ENCODE peak calls at places on chromosome 3, in nine cellular contexts. N is spleen, U is GM12892, K is transverse colon, B is heart left ventricle, P is HCT116, R is IMR-90, H is GM12891, Q is A549. E is an unnamed sample.
A peak's percentile ranks its signal among the peaks of the same experiment; 100 is the strongest.

GRCh38 chr3:13715167-13715954 is 164.5 kb downstream of the WNT7A start:
- DNase-seq in N (peak; percentile 36), U (no peak), K (no peak), B (no peak), P (no peak), R (no peak), H (no peak), Q (no peak), E (no peak)

GRCh38 chr3:128698211-128699011 is 27.6 kb upstream of the RAB7A start:
- DNase-seq in N (peak; percentile 83), U (peak; percentile 52), K (peak; percentile 46), B (peak; percentile 59), P (no peak), R (no peak), H (peak; percentile 64), Q (peak; percentile 52), E (no peak)

GRCh38 chr3:44114142-44114541 is 127.5 kb upstream of the TOPAZ1 start:
- DNase-seq in N (peak; percentile 81), U (peak; percentile 49), K (peak; percentile 65), B (peak; percentile 44), P (peak; percentile 42), R (peak; percentile 3), H (peak; percentile 48), Q (peak; percentile 29), E (no peak)

GRCh38 chr3:19595884-19596283 is 338.1 kb downstream of the EFHB start:
- DNase-seq in N (no peak), U (no peak), K (no peak), B (no peak), P (no peak), R (no peak), H (no peak), Q (no peak), E (no peak)

GRCh38 chr3:150346956-150347863 is 60.9 kb upstream of the TSC22D2 start:
- DNase-seq in N (no peak), U (no peak), K (no peak), B (no peak), P (no peak), R (peak; percentile 27), H (no peak), Q (no peak), E (no peak)

GRCh38 chr3:37862219-37862711 is 585 bp downstream of the CTDSPL start:
- DNase-seq in N (peak; percentile 83), U (peak; percentile 22), K (peak; percentile 55), B (peak; percentile 65), P (no peak), R (peak; percentile 48), H (peak; percentile 26), Q (peak; percentile 38), E (no peak)

GRCh38 chr3:127479449-127479848 is 111.1 kb downstream of the TPRA1 start:
- DNase-seq in N (peak; percentile 71), U (no peak), K (no peak), B (peak; percentile 42), P (no peak), R (no peak), H (no peak), Q (no peak), E (no peak)

GRCh38 chr3:52057806-52058099 is 1.4 kb upstream of the DUSP7 start:
- DNase-seq in N (no peak), U (no peak), K (no peak), B (no peak), P (no peak), R (no peak), H (no peak), Q (no peak), E (no peak)

GRCh38 chr3:149844073-149844472 is 31.1 kb downstream of the RNF13 start:
- DNase-seq in N (no peak), U (no peak), K (no peak), B (no peak), P (no peak), R (no peak), H (no peak), Q (no peak), E (no peak)

GRCh38 chr3:127783166-127783565 is 39.1 kb downstream of the MGLL start:
- DNase-seq in N (peak; percentile 56), U (no peak), K (no peak), B (no peak), P (no peak), R (no peak), H (no peak), Q (no peak), E (no peak)

GRCh38 chr3:157201648-157202278 is 41.8 kb upstream of the CCNL1 start:
- DNase-seq in N (no peak), U (peak; percentile 12), K (no peak), B (no peak), P (peak; percentile 19), R (peak; percentile 40), H (peak; percentile 20), Q (peak; percentile 33), E (no peak)

DNA sequence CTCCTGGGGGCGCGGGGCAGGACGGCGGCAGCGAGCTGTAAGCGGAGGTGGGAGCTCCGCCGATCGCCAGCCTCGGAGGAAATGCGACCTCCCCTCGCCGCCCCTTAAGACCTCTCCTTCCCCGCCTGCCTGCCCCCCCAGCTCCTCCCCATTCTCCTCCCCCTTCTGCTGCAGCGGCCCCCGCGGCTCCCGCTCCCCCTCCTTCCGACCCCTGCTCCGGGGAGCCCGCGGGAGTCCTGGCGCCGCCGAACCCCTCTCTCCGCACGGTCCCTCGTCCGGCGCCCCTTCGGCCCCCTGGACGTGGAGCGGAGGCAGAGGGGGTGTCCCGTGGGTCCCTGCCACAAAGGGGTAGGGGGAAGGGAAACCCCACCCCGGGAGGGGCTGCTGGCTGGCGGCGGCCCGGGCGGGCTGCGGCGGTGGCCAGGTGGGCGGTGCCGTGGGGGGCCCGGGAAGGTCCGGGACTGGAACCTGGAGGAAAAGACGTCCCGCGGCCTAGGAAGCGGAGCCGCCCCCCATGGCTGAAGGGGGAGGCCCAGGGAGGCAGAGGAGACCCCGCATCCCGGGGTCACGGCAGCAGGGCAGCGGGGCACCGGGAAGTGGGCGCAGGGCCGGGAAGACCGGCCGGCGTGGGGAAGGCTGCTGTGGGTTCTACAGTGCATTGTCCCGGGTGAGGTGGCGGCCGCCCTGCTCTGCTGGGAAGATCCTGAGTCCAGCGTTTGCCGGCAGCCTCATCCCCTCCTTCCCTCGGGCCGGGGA is at the start of gene FSTL1:
- DNase-seq in N (peak; percentile 75), U (peak; percentile 9), K (peak; percentile 43), B (peak; percentile 78), P (no peak), R (peak; percentile 70), H (no peak), Q (no peak), E (peak; percentile 82)
- TF ChIP-seq POLR2A in N (no peak), U (no peak), K (peak; percentile 65), B (no peak), P (no peak), R (peak; percentile 93), H (no peak), Q (peak; percentile 72), E (peak; percentile 93)

GRCh38 chr3:53074761-53075742 is 29.2 kb upstream of the SFMBT1 start:
- DNase-seq in N (peak; percentile 50), U (no peak), K (no peak), B (no peak), P (no peak), R (no peak), H (no peak), Q (no peak), E (no peak)

GRCh38 chr3:53073553-53074365 is 27.9 kb upstream of the SFMBT1 start:
- DNase-seq in N (peak; percentile 65), U (no peak), K (no peak), B (no peak), P (no peak), R (no peak), H (no peak), Q (no peak), E (no peak)

GRCh38 chr3:53074366-53074696 is 28.5 kb upstream of the SFMBT1 start:
- DNase-seq in N (peak; percentile 54), U (no peak), K (no peak), B (no peak), P (no peak), R (no peak), H (no peak), Q (no peak), E (no peak)

GRCh38 chr3:53071882-53072431 is 26.1 kb upstream of the SFMBT1 start:
- DNase-seq in N (peak; percentile 73), U (no peak), K (no peak), B (no peak), P (no peak), R (no peak), H (no peak), Q (no peak), E (no peak)

DNA sequence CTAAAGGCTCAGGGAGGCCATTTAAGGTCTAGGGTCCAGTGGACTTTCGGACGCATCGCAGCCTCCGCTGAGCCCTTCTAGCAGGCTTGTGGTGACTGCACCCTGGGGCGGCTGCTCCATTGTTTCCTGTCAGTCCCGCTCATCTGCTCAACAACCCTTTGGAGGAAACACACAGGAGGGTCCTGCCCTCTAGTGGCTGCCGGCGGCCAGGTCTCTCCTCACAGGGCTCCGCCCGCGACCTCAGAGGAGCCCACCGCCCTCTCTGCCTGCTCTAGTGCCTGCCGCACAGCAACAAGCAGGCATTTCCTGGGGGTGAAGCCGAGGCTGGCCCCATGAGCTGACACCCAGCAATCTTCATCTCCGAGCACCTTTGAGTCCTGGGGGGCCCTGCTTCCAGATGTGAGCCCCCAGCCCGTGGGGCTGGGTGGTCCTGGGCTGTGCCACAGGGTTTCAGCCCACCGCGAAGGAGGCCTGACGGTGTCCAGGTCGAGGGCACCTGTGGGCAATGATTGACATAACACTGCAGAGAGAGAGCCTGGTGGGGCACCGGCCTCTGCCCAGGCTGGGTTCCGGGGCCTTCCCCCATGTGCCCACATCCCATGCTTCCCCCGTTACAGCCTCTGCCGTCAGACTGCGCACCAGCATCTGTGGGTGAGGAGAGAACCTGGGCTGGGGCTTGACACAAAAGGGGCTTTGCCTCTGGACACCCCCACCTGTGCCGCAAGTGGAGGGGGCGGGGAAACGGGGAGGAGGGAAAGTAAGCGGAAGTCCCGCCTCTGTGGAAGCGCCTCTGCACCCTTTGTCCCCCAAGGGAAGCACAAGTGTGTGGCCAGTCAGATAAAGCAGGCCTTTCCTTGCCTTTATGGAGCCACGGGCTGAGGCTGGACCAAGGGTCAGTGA is 27.0 kb upstream of the SFMBT1 start:
- DNase-seq in N (peak; percentile 96), U (peak; percentile 77), K (peak; percentile 90), B (peak; percentile 89), P (peak; percentile 48), R (peak; percentile 63), H (peak; percentile 81), Q (peak; percentile 69), E (peak; percentile 78)
- TF ChIP-seq POLR2A in N (no peak), U (peak; percentile 63), K (peak; percentile 18), B (no peak), P (peak; percentile 39), R (no peak), H (peak; percentile 32), Q (no peak), E (no peak)

GRCh38 chr3:49807427-49808114 is 4.5 kb downstream of the INKA1 start:
- DNase-seq in N (no peak), U (no peak), K (no peak), B (peak; percentile 46), P (no peak), R (no peak), H (no peak), Q (no peak), E (no peak)
- TF ChIP-seq POLR2A in N (no peak), U (no peak), K (no peak), B (no peak), P (no peak), R (no peak), H (no peak), Q (no peak), E (no peak)

DNA sequence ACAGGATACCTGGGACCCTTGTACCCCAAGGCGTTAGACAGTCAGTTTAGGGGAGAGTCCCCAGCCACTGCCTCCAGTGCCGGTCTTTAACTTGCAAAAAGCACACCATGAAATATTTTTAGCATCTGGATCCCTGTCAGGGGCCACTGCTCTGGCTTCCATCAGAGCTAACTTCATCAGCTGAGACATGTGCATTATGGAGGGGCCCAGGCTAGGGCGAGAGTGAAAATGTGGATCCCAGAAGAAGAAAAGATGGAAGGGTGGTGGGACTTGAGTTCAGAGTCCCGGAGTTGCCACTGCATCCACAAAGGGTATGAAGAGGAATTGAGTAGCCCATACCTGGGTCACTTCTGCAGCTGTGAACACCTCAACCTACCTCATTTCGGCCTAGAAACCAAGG is 23.5 kb upstream of the SPATA12 start:
- DNase-seq in N (peak; percentile 41), U (no peak), K (no peak), B (peak; percentile 38), P (no peak), R (no peak), H (no peak), Q (no peak), E (no peak)
- TF ChIP-seq POLR2A in N (no peak), U (no peak), K (no peak), B (no peak), P (no peak), R (no peak), H (no peak), Q (no peak), E (no peak)

E was measured in H1.